ENCODE peak calls at places on chromosomes 1 and 21, in nine cellular contexts. One of them, this sample, is unnamed.

GRCh38 chr1:198462365-198463025 is 78.0 kb downstream of the ATP6V1G3 start:
- DNase-seq in A549: no peak
- DNase-seq in Peyer's patch: no peak
- DNase-seq in fibroblast of lung: peak; percentile 61
- DNase-seq in GM23248: peak; percentile 81
- DNase-seq in adipocyte: peak; percentile 85
- DNase-seq in mesenchymal stem cell: no peak
- DNase-seq in adrenal gland: no peak
- DNase-seq in K562: no peak
- DNase-seq in this sample: no peak

GRCh38 chr1:100249155-100249536 is 488 bp downstream of the DBT start:
- DNase-seq in A549: no peak
- DNase-seq in Peyer's patch: no peak
- DNase-seq in fibroblast of lung: peak; percentile 6
- DNase-seq in GM23248: peak; percentile 35
- DNase-seq in adipocyte: no peak
- DNase-seq in mesenchymal stem cell: peak; percentile 6
- DNase-seq in adrenal gland: no peak
- DNase-seq in K562: peak; percentile 15
- DNase-seq in this sample: no peak

GRCh38 chr1:179310271-179310670 is 16.7 kb downstream of the SOAT1 start:
- DNase-seq in A549: no peak
- DNase-seq in Peyer's patch: no peak
- DNase-seq in fibroblast of lung: peak; percentile 81
- DNase-seq in GM23248: peak; percentile 72
- DNase-seq in adipocyte: peak; percentile 23
- DNase-seq in mesenchymal stem cell: peak; percentile 80
- DNase-seq in adrenal gland: no peak
- DNase-seq in K562: no peak
- DNase-seq in this sample: no peak

GRCh38 chr1:178354816-178355215 is 141.9 kb downstream of the CLEC20A start:
- DNase-seq in A549: no peak
- DNase-seq in Peyer's patch: no peak
- DNase-seq in fibroblast of lung: no peak
- DNase-seq in GM23248: no peak
- DNase-seq in adipocyte: peak; percentile 36
- DNase-seq in mesenchymal stem cell: no peak
- DNase-seq in adrenal gland: no peak
- DNase-seq in K562: no peak
- DNase-seq in this sample: no peak

GRCh38 chr1:51907079-51907702 is 28.7 kb upstream of the NRDC start:
- DNase-seq in A549: no peak
- DNase-seq in Peyer's patch: no peak
- DNase-seq in fibroblast of lung: no peak
- DNase-seq in GM23248: peak; percentile 49
- DNase-seq in adipocyte: peak; percentile 32
- DNase-seq in mesenchymal stem cell: peak; percentile 35
- DNase-seq in adrenal gland: no peak
- DNase-seq in K562: no peak
- DNase-seq in this sample: no peak

GRCh38 chr1:211630236-211631081 is 45.0 kb downstream of the NEK2 start:
- DNase-seq in A549: no peak
- DNase-seq in Peyer's patch: no peak
- DNase-seq in fibroblast of lung: peak; percentile 31
- DNase-seq in GM23248: peak; percentile 20
- DNase-seq in adipocyte: no peak
- DNase-seq in mesenchymal stem cell: no peak
- DNase-seq in adrenal gland: peak; percentile 81
- DNase-seq in K562: peak; percentile 94
- DNase-seq in this sample: no peak

GRCh38 chr1:225691377-225691776 is 38.5 kb upstream of the ENAH start:
- DNase-seq in A549: peak; percentile 59
- DNase-seq in Peyer's patch: no peak
- DNase-seq in fibroblast of lung: no peak
- DNase-seq in GM23248: peak; percentile 43
- DNase-seq in adipocyte: peak; percentile 11
- DNase-seq in mesenchymal stem cell: peak; percentile 71
- DNase-seq in adrenal gland: no peak
- DNase-seq in K562: no peak
- DNase-seq in this sample: no peak

GRCh38 chr1:240491156-240491555 is 120.8 kb downstream of the GREM2 start:
- DNase-seq in A549: peak; percentile 8
- DNase-seq in Peyer's patch: no peak
- DNase-seq in fibroblast of lung: peak; percentile 17
- DNase-seq in GM23248: no peak
- DNase-seq in adipocyte: peak; percentile 39
- DNase-seq in mesenchymal stem cell: peak; percentile 69
- DNase-seq in adrenal gland: no peak
- DNase-seq in K562: no peak
- DNase-seq in this sample: no peak

GRCh38 chr1:25796807-25797458 is 3.1 kb upstream of the SELENON start:
- DNase-seq in A549: peak; percentile 72
- DNase-seq in Peyer's patch: peak; percentile 93
- DNase-seq in fibroblast of lung: peak; percentile 79
- DNase-seq in GM23248: peak; percentile 81
- DNase-seq in adipocyte: peak; percentile 91
- DNase-seq in mesenchymal stem cell: peak; percentile 75
- DNase-seq in adrenal gland: peak; percentile 84
- DNase-seq in K562: peak; percentile 78
- DNase-seq in this sample: no peak

GRCh38 chr1:1116701-1117468 is 996 bp upstream of the C1orf159 start:
- DNase-seq in A549: no peak
- DNase-seq in Peyer's patch: no peak
- DNase-seq in fibroblast of lung: no peak
- DNase-seq in GM23248: peak; percentile 65
- DNase-seq in adipocyte: peak; percentile 62
- DNase-seq in mesenchymal stem cell: peak; percentile 50
- DNase-seq in adrenal gland: no peak
- DNase-seq in K562: no peak
- DNase-seq in this sample: no peak

DNA sequence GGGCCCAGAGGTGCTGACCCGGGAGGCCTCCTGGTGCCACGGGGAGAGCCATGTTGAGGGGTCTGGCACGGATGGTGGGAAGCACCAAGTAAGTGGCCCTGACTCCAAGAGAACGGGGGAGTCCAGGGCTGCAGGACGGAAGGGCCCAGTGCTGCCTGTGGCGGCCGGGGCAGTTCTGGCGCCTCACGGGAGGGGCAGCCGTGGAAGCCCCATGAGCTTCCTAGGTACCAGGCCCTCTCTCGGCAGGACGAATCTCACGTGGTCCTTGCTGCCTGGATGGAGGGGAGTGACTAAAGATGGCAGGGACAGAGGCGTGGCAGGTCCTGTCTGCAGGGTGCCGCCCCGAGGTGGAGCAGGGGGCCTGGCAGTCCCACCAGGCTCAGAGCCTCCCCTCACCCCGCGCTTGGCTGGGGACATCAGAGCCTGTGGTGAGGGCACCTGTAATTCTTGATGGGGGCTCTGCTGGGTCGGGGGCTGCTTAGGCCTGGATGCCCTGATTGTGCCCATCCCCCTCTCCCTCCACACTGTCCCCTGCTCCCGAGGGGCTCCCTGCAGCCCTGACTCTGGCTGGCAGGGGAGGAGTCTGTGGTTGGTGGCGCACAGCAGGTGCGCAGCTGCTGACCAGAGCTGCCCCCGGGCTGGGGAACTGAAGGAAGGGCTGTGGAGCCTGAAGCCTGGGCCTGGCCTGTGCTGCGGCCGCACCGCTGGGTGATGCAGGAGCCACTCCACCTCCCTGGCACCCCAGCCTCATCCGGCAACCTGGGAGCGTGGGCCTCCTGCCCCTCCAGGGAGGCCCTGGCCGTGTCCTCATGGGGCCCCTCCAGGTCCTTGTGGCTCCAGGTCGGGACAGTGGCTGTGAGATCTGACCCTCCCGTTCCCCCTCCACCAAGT is 31.4 kb downstream of the POFUT2 start:
- DNase-seq in A549: no peak
- DNase-seq in Peyer's patch: no peak
- DNase-seq in fibroblast of lung: no peak
- DNase-seq in GM23248: no peak
- DNase-seq in adipocyte: no peak
- DNase-seq in mesenchymal stem cell: no peak
- DNase-seq in adrenal gland: no peak
- DNase-seq in K562: no peak
- DNase-seq in this sample: no peak
- H3K4me3 ChIP-seq in A549: no peak overlapping the region
- H3K4me3 ChIP-seq in Peyer's patch: no peak overlapping the region
- H3K4me3 ChIP-seq in fibroblast of lung: no peak overlapping the region
- H3K4me3 ChIP-seq in GM23248: no peak overlapping the region
- H3K4me3 ChIP-seq in adipocyte: no peak overlapping the region
- H3K4me3 ChIP-seq in mesenchymal stem cell: no peak overlapping the region
- H3K4me3 ChIP-seq in adrenal gland: no peak overlapping the region
- H3K4me3 ChIP-seq in K562: no peak overlapping the region
- H3K4me3 ChIP-seq in this sample: no peak overlapping the region

GRCh38 chr1:203126866-203127671 is 457 bp upstream of the ADORA1 start:
- DNase-seq in A549: no peak
- DNase-seq in Peyer's patch: peak; percentile 25
- DNase-seq in fibroblast of lung: no peak
- DNase-seq in GM23248: peak; percentile 58
- DNase-seq in adipocyte: peak; percentile 35
- DNase-seq in mesenchymal stem cell: peak; percentile 51
- DNase-seq in adrenal gland: no peak
- DNase-seq in K562: no peak
- DNase-seq in this sample: no peak
- H3K4me3 ChIP-seq in A549: peak overlapping the region; percentile 41
- H3K4me3 ChIP-seq in Peyer's patch: peak overlapping the region; percentile 49
- H3K4me3 ChIP-seq in fibroblast of lung: no peak overlapping the region
- H3K4me3 ChIP-seq in GM23248: peak overlapping the region; percentile 72
- H3K4me3 ChIP-seq in adipocyte: peak overlapping the region; percentile 73
- H3K4me3 ChIP-seq in mesenchymal stem cell: peak overlapping the region; percentile 73
- H3K4me3 ChIP-seq in adrenal gland: no peak overlapping the region
- H3K4me3 ChIP-seq in K562: no peak overlapping the region
- H3K4me3 ChIP-seq in this sample: peak overlapping the region; percentile 70

GRCh38 chr21:37206531-37206930 is 60.6 kb downstream of the VPS26C start:
- DNase-seq in A549: no peak
- DNase-seq in Peyer's patch: no peak
- DNase-seq in fibroblast of lung: no peak
- DNase-seq in GM23248: no peak
- DNase-seq in adipocyte: no peak
- DNase-seq in mesenchymal stem cell: no peak
- DNase-seq in adrenal gland: no peak
- DNase-seq in K562: no peak
- DNase-seq in this sample: no peak

GRCh38 chr21:37210017-37210593 is 57.0 kb downstream of the VPS26C start:
- DNase-seq in A549: no peak
- DNase-seq in Peyer's patch: no peak
- DNase-seq in fibroblast of lung: no peak
- DNase-seq in GM23248: no peak
- DNase-seq in adipocyte: no peak
- DNase-seq in mesenchymal stem cell: no peak
- DNase-seq in adrenal gland: no peak
- DNase-seq in K562: no peak
- DNase-seq in this sample: no peak

GRCh38 chr21:37208056-37208705 is 59.0 kb downstream of the VPS26C start:
- DNase-seq in A549: no peak
- DNase-seq in Peyer's patch: peak; percentile 75
- DNase-seq in fibroblast of lung: no peak
- DNase-seq in GM23248: peak; percentile 63
- DNase-seq in adipocyte: no peak
- DNase-seq in mesenchymal stem cell: no peak
- DNase-seq in adrenal gland: peak; percentile 73
- DNase-seq in K562: peak; percentile 36
- DNase-seq in this sample: peak; percentile 73

GRCh38 chr21:37208741-37209225 is 58.4 kb downstream of the VPS26C start:
- DNase-seq in A549: no peak
- DNase-seq in Peyer's patch: no peak
- DNase-seq in fibroblast of lung: no peak
- DNase-seq in GM23248: no peak
- DNase-seq in adipocyte: no peak
- DNase-seq in mesenchymal stem cell: no peak
- DNase-seq in adrenal gland: no peak
- DNase-seq in K562: no peak
- DNase-seq in this sample: no peak

DNA sequence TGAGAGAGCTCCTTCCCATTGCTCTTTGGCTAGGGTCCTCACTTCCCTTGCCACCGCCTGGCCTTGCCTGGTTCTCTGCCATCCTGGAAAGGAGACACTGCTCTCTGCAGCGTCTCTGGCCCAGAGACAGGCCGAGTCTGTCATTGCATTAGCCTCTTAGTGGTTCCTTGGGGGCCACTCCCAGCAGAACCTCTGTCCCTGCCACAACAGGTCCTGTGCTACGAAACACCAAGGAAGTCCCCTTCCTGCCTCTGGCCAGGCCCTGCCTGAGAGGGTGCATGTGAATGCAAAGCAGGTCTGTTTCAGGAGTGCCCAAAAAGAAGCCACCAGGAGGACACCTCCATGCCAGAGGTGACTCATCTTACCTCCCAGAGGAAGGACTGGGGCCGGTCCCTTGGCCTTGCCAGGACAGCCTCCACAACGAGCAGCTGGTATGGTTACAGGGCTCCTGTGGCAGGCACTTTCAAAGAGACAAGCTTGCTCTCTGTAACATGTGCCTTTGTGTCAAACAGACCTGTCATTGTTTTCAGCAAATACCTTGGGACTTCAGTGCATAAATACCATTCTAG is 59.6 kb downstream of the VPS26C start:
- DNase-seq in A549: no peak
- DNase-seq in Peyer's patch: no peak
- DNase-seq in fibroblast of lung: peak; percentile 12
- DNase-seq in GM23248: peak; percentile 77
- DNase-seq in adipocyte: peak; percentile 12
- DNase-seq in mesenchymal stem cell: no peak
- DNase-seq in adrenal gland: peak; percentile 69
- DNase-seq in K562: no peak
- DNase-seq in this sample: no peak
- H3K4me3 ChIP-seq in A549: no peak overlapping the region
- H3K4me3 ChIP-seq in Peyer's patch: no peak overlapping the region
- H3K4me3 ChIP-seq in fibroblast of lung: no peak overlapping the region
- H3K4me3 ChIP-seq in GM23248: peak overlapping the region; percentile 55
- H3K4me3 ChIP-seq in adipocyte: no peak overlapping the region
- H3K4me3 ChIP-seq in mesenchymal stem cell: no peak overlapping the region
- H3K4me3 ChIP-seq in adrenal gland: no peak overlapping the region
- H3K4me3 ChIP-seq in K562: no peak overlapping the region
- H3K4me3 ChIP-seq in this sample: peak overlapping the region; percentile 63

GRCh38 chr1:156122086-156122485 is 7.6 kb downstream of the LMNA start:
- DNase-seq in A549: no peak
- DNase-seq in Peyer's patch: no peak
- DNase-seq in fibroblast of lung: no peak
- DNase-seq in GM23248: peak; percentile 51
- DNase-seq in adipocyte: no peak
- DNase-seq in mesenchymal stem cell: peak; percentile 65
- DNase-seq in adrenal gland: no peak
- DNase-seq in K562: no peak
- DNase-seq in this sample: no peak

GRCh38 chr1:156122519-156123355 is 8.2 kb downstream of the LMNA start:
- DNase-seq in A549: peak; percentile 87
- DNase-seq in Peyer's patch: peak; percentile 81
- DNase-seq in fibroblast of lung: peak; percentile 94
- DNase-seq in GM23248: peak; percentile 89
- DNase-seq in adipocyte: peak; percentile 87
- DNase-seq in mesenchymal stem cell: peak; percentile 94
- DNase-seq in adrenal gland: peak; percentile 93
- DNase-seq in K562: peak; percentile 55
- DNase-seq in this sample: peak; percentile 78

GRCh38 chr1:156124557-156125483 is 10.3 kb downstream of the LMNA start:
- DNase-seq in A549: peak; percentile 85
- DNase-seq in Peyer's patch: peak; percentile 85
- DNase-seq in fibroblast of lung: peak; percentile 48
- DNase-seq in GM23248: peak; percentile 79
- DNase-seq in adipocyte: peak; percentile 66
- DNase-seq in mesenchymal stem cell: peak; percentile 77
- DNase-seq in adrenal gland: peak; percentile 68
- DNase-seq in K562: no peak
- DNase-seq in this sample: no peak

GRCh38 chr1:156121441-156121840 is 6.9 kb downstream of the LMNA start:
- DNase-seq in A549: no peak
- DNase-seq in Peyer's patch: no peak
- DNase-seq in fibroblast of lung: no peak
- DNase-seq in GM23248: peak; percentile 35
- DNase-seq in adipocyte: no peak
- DNase-seq in mesenchymal stem cell: peak; percentile 52
- DNase-seq in adrenal gland: no peak
- DNase-seq in K562: no peak
- DNase-seq in this sample: no peak

GRCh38 chr1:156123356-156124196 is 9.1 kb downstream of the LMNA start:
- DNase-seq in A549: peak; percentile 95
- DNase-seq in Peyer's patch: peak; percentile 94
- DNase-seq in fibroblast of lung: peak; percentile 98
- DNase-seq in GM23248: peak; percentile 96
- DNase-seq in adipocyte: peak; percentile 96
- DNase-seq in mesenchymal stem cell: peak; percentile 97
- DNase-seq in adrenal gland: peak; percentile 97
- DNase-seq in K562: peak; percentile 64
- DNase-seq in this sample: peak; percentile 91
- H3K4me3 ChIP-seq in A549: peak overlapping the region; percentile 28
- H3K4me3 ChIP-seq in Peyer's patch: peak overlapping the region; percentile 49
- H3K4me3 ChIP-seq in fibroblast of lung: peak overlapping the region; percentile 41
- H3K4me3 ChIP-seq in GM23248: peak overlapping the region; percentile 100
- H3K4me3 ChIP-seq in adipocyte: peak overlapping the region; percentile 90
- H3K4me3 ChIP-seq in mesenchymal stem cell: no peak overlapping the region
- H3K4me3 ChIP-seq in adrenal gland: no peak overlapping the region
- H3K4me3 ChIP-seq in K562: peak overlapping the region; percentile 31
- H3K4me3 ChIP-seq in this sample: peak overlapping the region; percentile 96